ENCODE peak calls at places on chromosomes 3 and 15, in four cellular contexts. One of them, this sample, is unnamed.

GRCh38 chr3:64187065-64187959 is 38.0 kb downstream of the PRICKLE2 start:
- DNase-seq in A549: peak
- DNase-seq in K562: no peak
- DNase-seq in H1: no peak
- DNase-seq in this sample: no peak

GRCh38 chr3:29525254-29525881 is 244.5 kb downstream of the RBMS3 start:
- DNase-seq in A549: peak
- DNase-seq in K562: no peak
- DNase-seq in H1: no peak
- DNase-seq in this sample: no peak

GRCh38 chr3:155412856-155413255 is 119.4 kb upstream of the STRIT1 start:
- DNase-seq in A549: no peak
- DNase-seq in K562: no peak
- DNase-seq in H1: no peak
- DNase-seq in this sample: no peak

GRCh38 chr3:186931487-186932280 is 1.4 kb downstream of the ST6GAL1 start:
- DNase-seq in A549: no peak
- DNase-seq in K562: peak
- DNase-seq in H1: peak
- DNase-seq in this sample: no peak

GRCh38 chr3:179398574-179399249 is 51.2 kb downstream of the MFN1 start:
- DNase-seq in A549: no peak
- DNase-seq in K562: no peak
- DNase-seq in H1: no peak
- DNase-seq in this sample: no peak

GRCh38 chr3:179565496-179565895 is 2.8 kb downstream of the ACTL6A start:
- DNase-seq in A549: no peak
- DNase-seq in K562: no peak
- DNase-seq in H1: no peak
- DNase-seq in this sample: peak

GRCh38 chr15:67218428-67218827 is 36.0 kb downstream of the AAGAB start:
- DNase-seq in A549: no peak
- DNase-seq in K562: no peak
- DNase-seq in H1: no peak
- DNase-seq in this sample: no peak

GRCh38 chr3:152317956-152318355 is 49.2 kb downstream of the MBNL1 start:
- DNase-seq in A549: no peak
- DNase-seq in K562: no peak
- DNase-seq in H1: no peak
- DNase-seq in this sample: no peak

GRCh38 chr15:79243723-79244122 is 38.8 kb upstream of the ANKRD34C start:
- DNase-seq in A549: peak
- DNase-seq in K562: no peak
- DNase-seq in H1: no peak
- DNase-seq in this sample: no peak

GRCh38 chr3:190027116-190027515 is 93.6 kb downstream of the P3H2 start:
- DNase-seq in A549: no peak
- DNase-seq in K562: no peak
- DNase-seq in H1: no peak
- DNase-seq in this sample: no peak

GRCh38 chr3:126983653-126984390 is 907 bp downstream of the PLXNA1 start:
- DNase-seq in A549: no peak
- DNase-seq in K562: peak
- DNase-seq in H1: peak
- DNase-seq in this sample: no peak

GRCh38 chr3:32438596-32439344 is 47.1 kb downstream of the CMTM7 start:
- DNase-seq in A549: no peak
- DNase-seq in K562: no peak
- DNase-seq in H1: peak
- DNase-seq in this sample: peak

GRCh38 chr15:60001642-60002527 is 2.2 kb upstream of the FOXB1 start:
- DNase-seq in A549: no peak
- DNase-seq in K562: no peak
- DNase-seq in H1: peak
- DNase-seq in this sample: no peak

GRCh38 chr3:13260259-13261103 is 159.6 kb downstream of the NUP210 start:
- DNase-seq in A549: no peak
- DNase-seq in K562: no peak
- DNase-seq in H1: no peak
- DNase-seq in this sample: no peak

GRCh38 chr3:140031170-140031569 is 96.2 kb downstream of the CLSTN2 start:
- DNase-seq in A549: no peak
- DNase-seq in K562: no peak
- DNase-seq in H1: no peak
- DNase-seq in this sample: no peak

GRCh38 chr15:55770261-55770660 is 27.3 kb upstream of the PRTG start:
- DNase-seq in A549: no peak
- DNase-seq in K562: no peak
- DNase-seq in H1: no peak
- DNase-seq in this sample: no peak

GRCh38 chr3:23748398-23749110 is 57.2 kb upstream of the UBE2E1 start:
- DNase-seq in A549: peak
- DNase-seq in K562: no peak
- DNase-seq in H1: no peak
- DNase-seq in this sample: no peak
- TF ChIP-seq CHD2 in A549: no peak
- TF ChIP-seq CHD2 in K562: no peak
- TF ChIP-seq CHD2 in H1: no peak
- TF ChIP-seq CHD2 in this sample: no peak

DNA sequence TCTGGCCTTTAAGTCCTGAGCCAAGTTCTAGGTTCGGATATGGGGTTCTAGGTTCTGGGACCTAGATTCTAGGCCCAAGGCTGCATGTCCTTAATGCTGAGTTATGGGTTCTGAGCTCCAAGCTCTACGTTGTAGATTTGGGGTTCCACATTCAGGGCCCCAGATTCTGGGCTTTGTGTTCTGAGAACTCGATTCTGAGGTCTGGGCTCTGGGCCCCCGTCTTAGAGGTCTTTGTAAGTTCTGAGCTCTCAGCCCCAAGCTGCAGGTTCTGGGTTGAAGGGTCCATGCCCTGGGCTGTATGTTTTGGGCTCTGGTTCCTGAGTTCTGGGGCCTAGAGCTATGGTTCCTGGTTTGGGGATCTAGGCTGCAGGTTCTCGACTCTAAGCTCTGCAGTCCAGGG is 10.0 kb upstream of the DNAJB8 start:
- DNase-seq in A549: no peak
- DNase-seq in K562: no peak
- DNase-seq in H1: no peak
- DNase-seq in this sample: no peak
- TF ChIP-seq CHD2 in A549: no peak
- TF ChIP-seq CHD2 in K562: no peak
- TF ChIP-seq CHD2 in H1: no peak
- TF ChIP-seq CHD2 in this sample: no peak

GRCh38 chr3:24133942-24134341 is 188.9 kb downstream of the NR1D2 start:
- DNase-seq in A549: no peak
- DNase-seq in K562: no peak
- DNase-seq in H1: no peak
- DNase-seq in this sample: no peak

GRCh38 chr3:24123596-24123995 is 178.5 kb downstream of the NR1D2 start:
- DNase-seq in A549: no peak
- DNase-seq in K562: no peak
- DNase-seq in H1: no peak
- DNase-seq in this sample: no peak

GRCh38 chr3:24129549-24129948 is 184.5 kb downstream of the NR1D2 start:
- DNase-seq in A549: no peak
- DNase-seq in K562: no peak
- DNase-seq in H1: no peak
- DNase-seq in this sample: no peak

GRCh38 chr3:24133441-24133840 is 188.4 kb downstream of the NR1D2 start:
- DNase-seq in A549: no peak
- DNase-seq in K562: no peak
- DNase-seq in H1: no peak
- DNase-seq in this sample: no peak

GRCh38 chr3:24128195-24129005 is 183.3 kb downstream of the NR1D2 start:
- DNase-seq in A549: peak
- DNase-seq in K562: no peak
- DNase-seq in H1: no peak
- DNase-seq in this sample: no peak
- TF ChIP-seq CHD2 in A549: no peak
- TF ChIP-seq CHD2 in K562: no peak
- TF ChIP-seq CHD2 in H1: no peak
- TF ChIP-seq CHD2 in this sample: no peak

DNA sequence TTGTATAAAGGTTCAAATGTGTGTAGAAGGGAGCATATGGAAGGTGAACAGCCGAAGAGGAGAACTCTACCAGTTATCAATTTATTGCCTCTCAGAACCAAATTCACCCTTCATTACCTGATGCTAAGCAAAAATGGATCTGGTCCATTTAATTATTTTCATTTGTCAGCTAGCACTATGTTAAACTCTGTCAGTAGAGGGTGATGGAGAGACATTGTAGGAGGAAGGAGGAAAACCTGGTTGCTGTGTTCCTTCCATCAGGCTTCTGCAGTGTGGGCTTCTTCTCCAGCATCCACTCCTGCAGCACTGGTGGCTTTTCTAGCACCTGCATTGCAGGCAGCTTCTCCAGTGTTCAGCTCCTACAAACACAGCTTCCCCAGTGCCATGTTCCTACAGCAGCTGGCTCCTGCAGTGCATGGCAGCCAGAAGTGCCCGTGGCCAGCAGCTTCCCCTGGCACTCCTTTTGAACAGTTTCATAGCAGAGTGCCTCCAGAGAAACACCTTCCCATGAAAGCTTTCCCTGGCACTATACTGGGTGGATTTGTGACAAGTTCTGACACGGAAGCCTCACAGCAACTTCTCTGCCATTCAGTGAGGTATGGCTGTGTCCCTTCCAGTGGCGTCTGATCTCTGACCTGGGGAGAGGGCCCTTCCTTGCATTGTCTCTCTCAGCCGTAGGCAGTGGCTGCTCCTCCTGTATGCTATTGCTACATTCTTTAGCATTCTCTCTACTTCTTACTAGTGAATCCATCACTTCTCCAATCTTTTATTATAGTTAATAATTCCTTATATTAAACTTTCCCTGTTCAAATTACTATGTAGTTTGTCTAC is 14.6 kb upstream of the IL17RD start:
- DNase-seq in A549: peak
- DNase-seq in K562: peak
- DNase-seq in H1: no peak
- DNase-seq in this sample: no peak
- TF ChIP-seq CHD2 in A549: no peak
- TF ChIP-seq CHD2 in K562: no peak
- TF ChIP-seq CHD2 in H1: no peak
- TF ChIP-seq CHD2 in this sample: no peak

GRCh38 chr3:66948853-66949252 is 49.3 kb upstream of the KBTBD8 start:
- DNase-seq in A549: no peak
- DNase-seq in K562: no peak
- DNase-seq in H1: no peak
- DNase-seq in this sample: no peak
- TF ChIP-seq CHD2 in A549: no peak
- TF ChIP-seq CHD2 in K562: no peak
- TF ChIP-seq CHD2 in H1: no peak
- TF ChIP-seq CHD2 in this sample: no peak